ENCODE peak calls at places on chromosomes 7 and 10, in four cellular contexts. C, O, L and R are unnamed samples.

GRCh38 chr10:58963723-58964124 is 212.7 kb upstream of the PHYHIPL start:
- DNase-seq in C (no peak), O (peak; percentile 52), L (no peak), R (peak; percentile 68)

GRCh38 chr7:111953611-111954010 is 252.6 kb downstream of the DOCK4 start:
- DNase-seq in C (no peak), O (no peak), L (no peak), R (no peak)

GRCh38 chr10:132497788-132498561 is 39.6 kb upstream of the INPP5A start:
- DNase-seq in C (no peak), O (no peak), L (no peak), R (no peak)

GRCh38 chr10:48251525-48252353 is 22.8 kb downstream of the FRMPD2 start:
- DNase-seq in C (no peak), O (no peak), L (no peak), R (no peak)

GRCh38 chr7:76514926-76515325 is 4.6 kb downstream of the UPK3B start:
- DNase-seq in C (no peak), O (no peak), L (no peak), R (no peak)

GRCh38 chr10:31303212-31303611 is 15.8 kb upstream of the ZEB1 start:
- DNase-seq in C (no peak), O (no peak), L (no peak), R (no peak)

GRCh38 chr10:112906945-112907344 is 43.1 kb upstream of the TCF7L2 start:
- DNase-seq in C (no peak), O (no peak), L (no peak), R (no peak)

GRCh38 chr10:52486840-52487611 is 172.9 kb downstream of the DKK1 start:
- DNase-seq in C (no peak), O (peak; percentile 81), L (no peak), R (no peak)

GRCh38 chr10:14688606-14689005 is 86.1 kb downstream of the FAM107B start:
- DNase-seq in C (no peak), O (no peak), L (no peak), R (no peak)

GRCh38 chr7:132077986-132078385 is 498.3 kb downstream of the PLXNA4 start:
- DNase-seq in C (no peak), O (no peak), L (no peak), R (no peak)

GRCh38 chr10:88411772-88412349 is 171.3 kb downstream of the RNLS start:
- DNase-seq in C (no peak), O (no peak), L (no peak), R (no peak)